ENCODE peak calls at places on chromosomes 3 and 15, in ten cellular contexts. One of them, this sample, is unnamed.

GRCh38 chr3:108907194-108907593 is 46.5 kb downstream of the GUCA1C start:
- DNase-seq in astrocyte: peak; percentile 80
- DNase-seq in uterus: no peak
- DNase-seq in CD8-positive, alpha-beta T cell: no peak
- DNase-seq in lower lobe of right lung: no peak
- DNase-seq in A549: no peak
- DNase-seq in endodermal cell: no peak
- DNase-seq in HCT116: no peak
- DNase-seq in tibial nerve: no peak
- DNase-seq in heart left ventricle: no peak
- DNase-seq in this sample: no peak

GRCh38 chr3:44993471-44994205 is 17.6 kb downstream of the EXOSC7 start:
- DNase-seq in astrocyte: peak; percentile 66
- DNase-seq in heart left ventricle: no peak
- DNase-seq in HCT116: no peak
- DNase-seq in tibial nerve: no peak
- DNase-seq in endodermal cell: no peak
- DNase-seq in A549: peak; percentile 9
- DNase-seq in uterus: no peak
- DNase-seq in CD8-positive, alpha-beta T cell: no peak
- DNase-seq in lower lobe of right lung: no peak
- DNase-seq in this sample: no peak

GRCh38 chr15:68418611-68419161 is 13.3 kb downstream of the ITGA11 start:
- DNase-seq in HCT116: no peak
- DNase-seq in tibial nerve: no peak
- DNase-seq in CD8-positive, alpha-beta T cell: no peak
- DNase-seq in lower lobe of right lung: no peak
- DNase-seq in A549: no peak
- DNase-seq in uterus: peak; percentile 60
- DNase-seq in endodermal cell: peak; percentile 42
- DNase-seq in heart left ventricle: peak; percentile 16
- DNase-seq in astrocyte: peak; percentile 73
- DNase-seq in this sample: no peak

GRCh38 chr3:195394700-195395099 is 48.1 kb downstream of the ACAP2 start:
- DNase-seq in CD8-positive, alpha-beta T cell: no peak
- DNase-seq in A549: no peak
- DNase-seq in astrocyte: peak; percentile 25
- DNase-seq in heart left ventricle: no peak
- DNase-seq in uterus: no peak
- DNase-seq in HCT116: no peak
- DNase-seq in endodermal cell: no peak
- DNase-seq in lower lobe of right lung: no peak
- DNase-seq in tibial nerve: no peak
- DNase-seq in this sample: no peak

GRCh38 chr15:95664435-95664834 is 666.1 kb upstream of the NR2F2 start:
- DNase-seq in HCT116: no peak
- DNase-seq in A549: no peak
- DNase-seq in lower lobe of right lung: no peak
- DNase-seq in astrocyte: peak; percentile 28
- DNase-seq in CD8-positive, alpha-beta T cell: no peak
- DNase-seq in endodermal cell: no peak
- DNase-seq in heart left ventricle: no peak
- DNase-seq in uterus: no peak
- DNase-seq in tibial nerve: no peak
- DNase-seq in this sample: no peak

GRCh38 chr3:148106062-148106461 is 591.6 kb upstream of the AGTR1 start:
- DNase-seq in HCT116: no peak
- DNase-seq in tibial nerve: no peak
- DNase-seq in heart left ventricle: no peak
- DNase-seq in A549: no peak
- DNase-seq in CD8-positive, alpha-beta T cell: no peak
- DNase-seq in endodermal cell: no peak
- DNase-seq in uterus: no peak
- DNase-seq in astrocyte: peak; percentile 18
- DNase-seq in lower lobe of right lung: no peak
- DNase-seq in this sample: no peak

GRCh38 chr3:194989251-194989650 is 281.7 kb downstream of the XXYLT1 start:
- DNase-seq in heart left ventricle: no peak
- DNase-seq in CD8-positive, alpha-beta T cell: no peak
- DNase-seq in A549: no peak
- DNase-seq in tibial nerve: no peak
- DNase-seq in HCT116: no peak
- DNase-seq in endodermal cell: no peak
- DNase-seq in astrocyte: no peak
- DNase-seq in uterus: no peak
- DNase-seq in lower lobe of right lung: no peak
- DNase-seq in this sample: no peak

GRCh38 chr15:85479071-85479647 is 98.8 kb downstream of the AKAP13 start:
- DNase-seq in lower lobe of right lung: no peak
- DNase-seq in A549: no peak
- DNase-seq in astrocyte: peak; percentile 86
- DNase-seq in endodermal cell: peak; percentile 83
- DNase-seq in tibial nerve: no peak
- DNase-seq in heart left ventricle: no peak
- DNase-seq in HCT116: no peak
- DNase-seq in uterus: no peak
- DNase-seq in CD8-positive, alpha-beta T cell: no peak
- DNase-seq in this sample: no peak

GRCh38 chr3:170532573-170532972 is 53.3 kb downstream of the SLC7A14 start:
- DNase-seq in A549: no peak
- DNase-seq in HCT116: no peak
- DNase-seq in lower lobe of right lung: no peak
- DNase-seq in astrocyte: no peak
- DNase-seq in uterus: no peak
- DNase-seq in CD8-positive, alpha-beta T cell: no peak
- DNase-seq in tibial nerve: no peak
- DNase-seq in heart left ventricle: no peak
- DNase-seq in endodermal cell: no peak
- DNase-seq in this sample: no peak

GRCh38 chr3:33315826-33316225 is 38.6 kb downstream of the FBXL2 start:
- DNase-seq in lower lobe of right lung: no peak
- DNase-seq in uterus: no peak
- DNase-seq in CD8-positive, alpha-beta T cell: no peak
- DNase-seq in heart left ventricle: no peak
- DNase-seq in astrocyte: peak; percentile 73
- DNase-seq in endodermal cell: no peak
- DNase-seq in HCT116: peak; percentile 45
- DNase-seq in tibial nerve: no peak
- DNase-seq in A549: no peak
- DNase-seq in this sample: no peak

GRCh38 chr3:13420051-13420816 is at the start of gene NUP210:
- DNase-seq in uterus: no peak
- DNase-seq in astrocyte: no peak
- DNase-seq in A549: peak; percentile 64
- DNase-seq in heart left ventricle: peak; percentile 42
- DNase-seq in HCT116: no peak
- DNase-seq in CD8-positive, alpha-beta T cell: peak; percentile 33
- DNase-seq in lower lobe of right lung: peak; percentile 70
- DNase-seq in tibial nerve: no peak
- DNase-seq in endodermal cell: peak; percentile 81
- DNase-seq in this sample: no peak

GRCh38 chr15:97902140-97902780 is 58.2 kb upstream of the ARRDC4 start:
- DNase-seq in heart left ventricle: no peak
- DNase-seq in astrocyte: no peak
- DNase-seq in uterus: no peak
- DNase-seq in lower lobe of right lung: no peak
- DNase-seq in tibial nerve: no peak
- DNase-seq in endodermal cell: no peak
- DNase-seq in HCT116: no peak
- DNase-seq in CD8-positive, alpha-beta T cell: no peak
- DNase-seq in A549: no peak
- DNase-seq in this sample: no peak

GRCh38 chr15:100601628-100602063 is 338 bp downstream of the LINS1 start:
- DNase-seq in endodermal cell: no peak
- DNase-seq in tibial nerve: peak; percentile 8
- DNase-seq in uterus: no peak
- DNase-seq in lower lobe of right lung: no peak
- DNase-seq in A549: peak; percentile 8
- DNase-seq in astrocyte: no peak
- DNase-seq in heart left ventricle: no peak
- DNase-seq in HCT116: no peak
- DNase-seq in CD8-positive, alpha-beta T cell: no peak
- DNase-seq in this sample: no peak

GRCh38 chr15:99509686-99510461 is 55.9 kb upstream of the MEF2A start:
- DNase-seq in A549: no peak
- DNase-seq in lower lobe of right lung: no peak
- DNase-seq in tibial nerve: no peak
- DNase-seq in heart left ventricle: peak; percentile 49
- DNase-seq in uterus: no peak
- DNase-seq in HCT116: no peak
- DNase-seq in endodermal cell: no peak
- DNase-seq in CD8-positive, alpha-beta T cell: no peak
- DNase-seq in astrocyte: no peak
- DNase-seq in this sample: no peak

GRCh38 chr3:8851703-8852102 is 82.3 kb upstream of the OXTR start:
- DNase-seq in A549: no peak
- DNase-seq in tibial nerve: no peak
- DNase-seq in CD8-positive, alpha-beta T cell: no peak
- DNase-seq in heart left ventricle: no peak
- DNase-seq in endodermal cell: no peak
- DNase-seq in astrocyte: peak; percentile 96
- DNase-seq in HCT116: no peak
- DNase-seq in uterus: no peak
- DNase-seq in lower lobe of right lung: no peak
- DNase-seq in this sample: no peak

GRCh38 chr3:88188436-88188835 is 38.7 kb downstream of the C3orf38 start:
- DNase-seq in HCT116: no peak
- DNase-seq in tibial nerve: no peak
- DNase-seq in A549: peak; percentile 7
- DNase-seq in heart left ventricle: no peak
- DNase-seq in CD8-positive, alpha-beta T cell: no peak
- DNase-seq in astrocyte: peak; percentile 9
- DNase-seq in lower lobe of right lung: no peak
- DNase-seq in uterus: no peak
- DNase-seq in endodermal cell: no peak
- DNase-seq in this sample: peak; percentile 10

GRCh38 chr3:33892655-33893054 is 94.2 kb downstream of the PDCD6IP start:
- DNase-seq in A549: no peak
- DNase-seq in HCT116: no peak
- DNase-seq in astrocyte: no peak
- DNase-seq in heart left ventricle: no peak
- DNase-seq in endodermal cell: no peak
- DNase-seq in uterus: no peak
- DNase-seq in tibial nerve: no peak
- DNase-seq in CD8-positive, alpha-beta T cell: no peak
- DNase-seq in lower lobe of right lung: no peak
- DNase-seq in this sample: no peak

GRCh38 chr3:195221876-195222617 is 48.9 kb downstream of the XXYLT1 start:
- DNase-seq in HCT116: no peak
- DNase-seq in heart left ventricle: no peak
- DNase-seq in A549: no peak
- DNase-seq in uterus: peak; percentile 16
- DNase-seq in tibial nerve: no peak
- DNase-seq in endodermal cell: no peak
- DNase-seq in astrocyte: no peak
- DNase-seq in lower lobe of right lung: no peak
- DNase-seq in CD8-positive, alpha-beta T cell: no peak
- DNase-seq in this sample: no peak

GRCh38 chr3:197302696-197303341 is 4.4 kb upstream of the DLG1 start:
- DNase-seq in tibial nerve: no peak
- DNase-seq in HCT116: no peak
- DNase-seq in lower lobe of right lung: no peak
- DNase-seq in CD8-positive, alpha-beta T cell: no peak
- DNase-seq in heart left ventricle: no peak
- DNase-seq in astrocyte: peak; percentile 46
- DNase-seq in endodermal cell: no peak
- DNase-seq in uterus: no peak
- DNase-seq in A549: no peak
- DNase-seq in this sample: no peak

GRCh38 chr15:60616628-60617027 is 137.7 kb upstream of the ICE2 start:
- DNase-seq in tibial nerve: no peak
- DNase-seq in uterus: no peak
- DNase-seq in lower lobe of right lung: no peak
- DNase-seq in CD8-positive, alpha-beta T cell: no peak
- DNase-seq in heart left ventricle: no peak
- DNase-seq in A549: no peak
- DNase-seq in endodermal cell: no peak
- DNase-seq in astrocyte: no peak
- DNase-seq in HCT116: no peak
- DNase-seq in this sample: no peak
- H3K4me1 ChIP-seq in tibial nerve: no peaks in the 10 kb centered on the region
- H3K4me1 ChIP-seq in uterus: no peaks in the 10 kb centered on the region
- H3K4me1 ChIP-seq in lower lobe of right lung: no peaks in the 10 kb centered on the region
- H3K4me1 ChIP-seq in CD8-positive, alpha-beta T cell: no peaks in the 10 kb centered on the region
- H3K4me1 ChIP-seq in heart left ventricle: peaks cover 22% of the 10 kb centered on the region
- H3K4me1 ChIP-seq in A549: no peaks in the 10 kb centered on the region
- H3K4me1 ChIP-seq in endodermal cell: peaks cover 19% of the 10 kb centered on the region
- H3K4me1 ChIP-seq in astrocyte: no peaks in the 10 kb centered on the region
- H3K4me1 ChIP-seq in HCT116: no peaks in the 10 kb centered on the region
- H3K4me1 ChIP-seq in this sample: no peaks in the 10 kb centered on the region

DNA sequence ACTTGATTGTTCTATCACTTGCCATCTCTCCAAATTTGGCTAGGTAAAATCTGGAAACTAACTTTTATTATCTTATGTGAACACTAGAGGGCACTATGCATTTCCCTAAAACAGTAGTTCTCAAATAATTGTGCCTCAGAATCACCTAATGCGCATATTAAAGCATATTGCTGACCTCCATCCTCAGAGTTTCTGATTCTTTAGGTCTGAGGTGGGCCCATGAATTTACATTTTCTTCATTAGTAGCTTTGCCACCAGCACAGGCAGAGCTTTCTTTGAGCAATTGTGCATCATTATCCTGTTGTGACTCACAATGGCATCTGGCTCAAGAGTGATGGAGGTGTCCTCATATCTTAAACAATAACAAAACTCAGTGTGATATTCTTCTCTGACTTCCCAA is 17.5 kb upstream of the BCHE start:
- DNase-seq in A549: no peak
- DNase-seq in uterus: no peak
- DNase-seq in CD8-positive, alpha-beta T cell: no peak
- DNase-seq in heart left ventricle: no peak
- DNase-seq in lower lobe of right lung: no peak
- DNase-seq in endodermal cell: no peak
- DNase-seq in astrocyte: peak; percentile 16
- DNase-seq in HCT116: no peak
- DNase-seq in tibial nerve: no peak
- DNase-seq in this sample: no peak
- TF ChIP-seq CTCF in A549: peak; percentile 63
- TF ChIP-seq CTCF in uterus: peak; percentile 19
- TF ChIP-seq CTCF in CD8-positive, alpha-beta T cell: peak; percentile 45
- TF ChIP-seq CTCF in heart left ventricle: peak; percentile 58
- TF ChIP-seq CTCF in lower lobe of right lung: peak; percentile 38
- TF ChIP-seq CTCF in endodermal cell: peak; percentile 77
- TF ChIP-seq CTCF in astrocyte: peak; percentile 52
- TF ChIP-seq CTCF in HCT116: peak; percentile 29
- TF ChIP-seq CTCF in tibial nerve: peak; percentile 12
- TF ChIP-seq CTCF in this sample: peak; percentile 36

GRCh38 chr3:40973141-40973540 is 226.2 kb upstream of the CTNNB1 start:
- DNase-seq in HCT116: no peak
- DNase-seq in tibial nerve: no peak
- DNase-seq in CD8-positive, alpha-beta T cell: no peak
- DNase-seq in A549: no peak
- DNase-seq in lower lobe of right lung: no peak
- DNase-seq in heart left ventricle: no peak
- DNase-seq in uterus: no peak
- DNase-seq in astrocyte: no peak
- DNase-seq in endodermal cell: no peak
- DNase-seq in this sample: no peak
- H3K4me1 ChIP-seq in HCT116: peaks cover 3% of the 10 kb centered on the region
- H3K4me1 ChIP-seq in tibial nerve: no peaks in the 10 kb centered on the region
- H3K4me1 ChIP-seq in CD8-positive, alpha-beta T cell: no peaks in the 10 kb centered on the region
- H3K4me1 ChIP-seq in A549: peaks cover 20% of the 10 kb centered on the region
- H3K4me1 ChIP-seq in lower lobe of right lung: peaks cover 54% of the 10 kb centered on the region
- H3K4me1 ChIP-seq in heart left ventricle: peaks cover 71% of the 10 kb centered on the region
- H3K4me1 ChIP-seq in uterus: no peaks in the 10 kb centered on the region
- H3K4me1 ChIP-seq in astrocyte: peaks cover 21% of the 10 kb centered on the region
- H3K4me1 ChIP-seq in endodermal cell: no peaks in the 10 kb centered on the region
- H3K4me1 ChIP-seq in this sample: peaks cover 19% of the 10 kb centered on the region

GRCh38 chr15:69652906-69653305 is 200.3 kb downstream of the RPLP1 start:
- DNase-seq in lower lobe of right lung: no peak
- DNase-seq in A549: no peak
- DNase-seq in astrocyte: no peak
- DNase-seq in heart left ventricle: no peak
- DNase-seq in endodermal cell: peak; percentile 35
- DNase-seq in CD8-positive, alpha-beta T cell: no peak
- DNase-seq in uterus: no peak
- DNase-seq in tibial nerve: no peak
- DNase-seq in HCT116: no peak
- DNase-seq in this sample: no peak
- TF ChIP-seq CTCF in lower lobe of right lung: no peak
- TF ChIP-seq CTCF in A549: no peak
- TF ChIP-seq CTCF in astrocyte: no peak
- TF ChIP-seq CTCF in heart left ventricle: peak; percentile 19
- TF ChIP-seq CTCF in endodermal cell: peak; percentile 54
- TF ChIP-seq CTCF in CD8-positive, alpha-beta T cell: no peak
- TF ChIP-seq CTCF in uterus: no peak
- TF ChIP-seq CTCF in tibial nerve: peak; percentile 9
- TF ChIP-seq CTCF in HCT116: no peak
- TF ChIP-seq CTCF in this sample: peak; percentile 28